ENCODE peak calls at places on chromosomes 16 and 17, in five cellular contexts. G is stimulated activated CD4-positive, alpha-beta T cell treated with anti-CD3 and anti-CD28 coated beads, Interleukin-15, amount 100 ng/mL, for 1 hour; R is NCI-H345; M is activated naive CD4-positive, alpha-beta T cell treated with Interleukin-2 at 50 U/mL for 16 hours; D is amniotic epithelial cell. P is an unnamed sample.

GRCh38 chr17:21397341-21398050 is 21.3 kb downstream of the KCNJ12 start:
- DNase-seq in G (no peak), R (no peak), M (no peak), D (peak), P (no peak)

GRCh38 chr17:58755577-58756245 is at the start of gene PPM1E:
- DNase-seq in G (no peak), R (peak), M (peak), D (peak), P (peak)

GRCh38 chr16:14523632-14524031 is 106.4 kb downstream of the PARN start:
- DNase-seq in G (no peak), R (no peak), M (no peak), D (no peak), P (no peak)

GRCh38 chr16:21001262-21001661 is 100.7 kb downstream of the LYRM1 start:
- DNase-seq in G (no peak), R (no peak), M (peak), D (peak), P (peak)

GRCh38 chr17:37212184-37212583 is 163.6 kb upstream of the C17orf78 start:
- DNase-seq in G (no peak), R (no peak), M (no peak), D (no peak), P (no peak)

GRCh38 chr16:54116126-54116525 is 170.5 kb downstream of the IRX3 start:
- DNase-seq in G (no peak), R (no peak), M (no peak), D (no peak), P (no peak)

GRCh38 chr17:29835438-29836351 is 94.3 kb downstream of the SSH2 start:
- DNase-seq in G (no peak), R (no peak), M (no peak), D (peak), P (peak)

GRCh38 chr17:18184143-18185007 is 747 bp downstream of the ALKBH5 start:
- DNase-seq in G (peak), R (no peak), M (peak), D (peak), P (peak)

GRCh38 chr17:64172510-64172909 is 42.6 kb upstream of the ERN1 start:
- DNase-seq in G (no peak), R (no peak), M (no peak), D (no peak), P (no peak)

P was measured in transverse colon.